ENCODE peak calls at places on chromosomes 11 and 22, in four cellular contexts. One of them, this sample, is unnamed.

GRCh38 chr22:21448627-21449416 is 18.4 kb upstream of the TMEM191C start:
- DNase-seq in ovary: no peak
- DNase-seq in uterus: peak; percentile 6
- DNase-seq in right lobe of liver: no peak
- DNase-seq in this sample: no peak

GRCh38 chr11:120512727-120513435 is 1.3 kb downstream of the GRIK4 start:
- DNase-seq in ovary: no peak
- DNase-seq in uterus: no peak
- DNase-seq in right lobe of liver: no peak
- DNase-seq in this sample: no peak

GRCh38 chr11:74520927-74521665 is 27.6 kb upstream of the LIPT2 start:
- DNase-seq in ovary: no peak
- DNase-seq in uterus: no peak
- DNase-seq in right lobe of liver: peak; percentile 43
- DNase-seq in this sample: no peak

GRCh38 chr11:35515224-35515623 is 10.2 kb downstream of the PAMR1 start:
- DNase-seq in ovary: no peak
- DNase-seq in uterus: peak; percentile 47
- DNase-seq in right lobe of liver: no peak
- DNase-seq in this sample: no peak

GRCh38 chr11:32615422-32615821 is 31.8 kb downstream of the EIF3M start:
- DNase-seq in ovary: no peak
- DNase-seq in uterus: no peak
- DNase-seq in right lobe of liver: no peak
- DNase-seq in this sample: no peak

GRCh38 chr11:1090600-1091331 is 16.1 kb downstream of the MUC2 start:
- DNase-seq in ovary: no peak
- DNase-seq in uterus: no peak
- DNase-seq in right lobe of liver: peak; percentile 3
- DNase-seq in this sample: no peak

GRCh38 chr11:121890377-121890776 is 225.6 kb downstream of the BLID start:
- DNase-seq in ovary: no peak
- DNase-seq in uterus: no peak
- DNase-seq in right lobe of liver: no peak
- DNase-seq in this sample: no peak

GRCh38 chr22:20111689-20112622 is 3.9 kb upstream of the RANBP1 start:
- DNase-seq in ovary: peak; percentile 18
- DNase-seq in uterus: no peak
- DNase-seq in right lobe of liver: peak; percentile 16
- DNase-seq in this sample: no peak

GRCh38 chr11:45265963-45266692 is 20.0 kb downstream of the SYT13 start:
- DNase-seq in ovary: no peak
- DNase-seq in uterus: no peak
- DNase-seq in right lobe of liver: no peak
- DNase-seq in this sample: no peak

GRCh38 chr11:17403977-17404759 is 15.7 kb upstream of the KCNJ11 start:
- DNase-seq in ovary: no peak
- DNase-seq in uterus: no peak
- DNase-seq in right lobe of liver: peak; percentile 14
- DNase-seq in this sample: no peak

GRCh38 chr22:48205790-48206189 is 1443.3 kb downstream of the TBC1D22A start:
- DNase-seq in ovary: no peak
- DNase-seq in uterus: no peak
- DNase-seq in right lobe of liver: no peak
- DNase-seq in this sample: no peak

GRCh38 chr11:128927683-128928336 is 14.9 kb downstream of the TP53AIP1 start:
- DNase-seq in ovary: no peak
- DNase-seq in uterus: no peak
- DNase-seq in right lobe of liver: no peak
- DNase-seq in this sample: no peak

GRCh38 chr11:121104223-121104831 is 3.3 kb downstream of the TECTA start:
- DNase-seq in ovary: peak; percentile 33
- DNase-seq in uterus: peak; percentile 23
- DNase-seq in right lobe of liver: no peak
- DNase-seq in this sample: no peak

GRCh38 chr22:41825376-41825775 is 7.5 kb upstream of the SREBF2 start:
- DNase-seq in ovary: no peak
- DNase-seq in uterus: no peak
- DNase-seq in right lobe of liver: no peak
- DNase-seq in this sample: no peak

GRCh38 chr11:44939673-44940072 is 11.0 kb downstream of the TP53I11 start:
- DNase-seq in ovary: no peak
- DNase-seq in uterus: peak; percentile 43
- DNase-seq in right lobe of liver: no peak
- DNase-seq in this sample: no peak

GRCh38 chr22:37519268-37520195 is at the start of gene CARD10:
- DNase-seq in ovary: no peak
- DNase-seq in uterus: no peak
- DNase-seq in right lobe of liver: peak; percentile 79
- DNase-seq in this sample: no peak

GRCh38 chr11:67254768-67255167 is 11.5 kb upstream of the GRK2 start:
- DNase-seq in ovary: no peak
- DNase-seq in uterus: no peak
- DNase-seq in right lobe of liver: no peak
- DNase-seq in this sample: no peak
- TF ChIP-seq POLR2A in ovary: no peak
- TF ChIP-seq POLR2A in uterus: no peak
- TF ChIP-seq POLR2A in right lobe of liver: no peak
- TF ChIP-seq POLR2A in this sample: no peak

GRCh38 chr11:96112192-96113099 is 188.5 kb upstream of the MTMR2 start:
- DNase-seq in ovary: no peak
- DNase-seq in uterus: no peak
- DNase-seq in right lobe of liver: no peak
- DNase-seq in this sample: no peak

GRCh38 chr11:96116341-96116740 is 192.4 kb upstream of the MTMR2 start:
- DNase-seq in ovary: no peak
- DNase-seq in uterus: no peak
- DNase-seq in right lobe of liver: no peak
- DNase-seq in this sample: no peak

GRCh38 chr11:96111308-96111707 is 187.4 kb upstream of the MTMR2 start:
- DNase-seq in ovary: no peak
- DNase-seq in uterus: no peak
- DNase-seq in right lobe of liver: no peak
- DNase-seq in this sample: no peak

GRCh38 chr11:96113100-96113710 is 189.3 kb upstream of the MTMR2 start:
- DNase-seq in ovary: no peak
- DNase-seq in uterus: no peak
- DNase-seq in right lobe of liver: no peak
- DNase-seq in this sample: no peak

DNA sequence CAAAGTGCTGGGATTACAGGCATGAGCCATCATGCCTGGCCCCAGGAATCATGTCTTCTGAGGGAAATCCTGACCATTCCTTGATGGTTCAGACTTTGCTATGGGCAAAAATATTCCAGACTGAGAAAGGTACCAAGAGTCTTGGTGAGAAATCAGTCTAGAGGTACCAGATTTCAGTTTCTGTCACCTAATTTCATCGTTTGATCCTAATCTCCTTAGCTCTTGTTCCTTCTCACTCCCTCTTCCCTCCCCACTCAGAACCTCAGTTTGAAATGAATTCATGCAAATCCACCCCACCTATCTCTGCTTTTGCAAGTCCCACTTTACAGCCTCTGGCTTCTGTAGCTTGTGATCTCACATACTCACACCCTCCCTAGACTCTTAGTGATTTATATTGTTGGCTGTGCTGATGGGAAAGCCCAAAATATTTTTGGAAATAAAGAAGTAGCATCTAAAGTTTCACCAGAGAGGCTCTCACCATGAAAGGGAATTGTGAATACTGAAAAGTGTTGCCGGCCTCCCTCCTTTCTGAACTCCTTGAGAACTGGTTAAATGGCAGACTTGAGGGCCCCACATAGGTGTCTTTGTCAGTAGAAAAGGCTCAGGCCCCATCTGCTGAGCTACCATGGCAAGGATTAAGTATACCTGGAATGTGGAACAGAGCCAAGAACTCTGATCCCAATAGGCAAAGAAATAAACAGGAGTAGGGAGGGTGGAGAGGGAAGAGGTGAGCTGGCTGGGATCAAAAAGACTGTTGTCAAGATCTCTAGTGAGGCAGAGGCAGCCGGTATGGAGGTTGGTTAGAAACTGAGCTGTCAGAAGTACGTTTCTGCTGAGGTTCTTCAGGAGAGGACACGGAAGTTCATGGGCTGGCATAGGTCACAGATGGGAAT is 190.5 kb upstream of the MTMR2 start:
- DNase-seq in ovary: no peak
- DNase-seq in uterus: peak; percentile 60
- DNase-seq in right lobe of liver: no peak
- DNase-seq in this sample: no peak
- TF ChIP-seq CTCF in ovary: no peak
- TF ChIP-seq CTCF in uterus: no peak
- TF ChIP-seq CTCF in right lobe of liver: no peak
- TF ChIP-seq CTCF in this sample: no peak

GRCh38 chr11:57792870-57793269 is 31.3 kb downstream of the CTNND1 start:
- DNase-seq in ovary: no peak
- DNase-seq in uterus: no peak
- DNase-seq in right lobe of liver: no peak
- DNase-seq in this sample: no peak
- H3K4me3 ChIP-seq in ovary: no peak overlapping the region
- H3K4me3 ChIP-seq in uterus: no peak overlapping the region
- H3K4me3 ChIP-seq in right lobe of liver: no peak overlapping the region
- H3K4me3 ChIP-seq in this sample: no peak overlapping the region

GRCh38 chr11:68135161-68135560 is 14.0 kb upstream of the CHKA start:
- DNase-seq in ovary: no peak
- DNase-seq in uterus: no peak
- DNase-seq in right lobe of liver: no peak
- DNase-seq in this sample: no peak

GRCh38 chr11:68139395-68139794 is 18.2 kb upstream of the CHKA start:
- DNase-seq in ovary: no peak
- DNase-seq in uterus: no peak
- DNase-seq in right lobe of liver: no peak
- DNase-seq in this sample: no peak

GRCh38 chr11:68138256-68138655 is 17.1 kb upstream of the CHKA start:
- DNase-seq in ovary: no peak
- DNase-seq in uterus: no peak
- DNase-seq in right lobe of liver: no peak
- DNase-seq in this sample: no peak

GRCh38 chr11:68136866-68137265 is 15.7 kb upstream of the CHKA start:
- DNase-seq in ovary: no peak
- DNase-seq in uterus: no peak
- DNase-seq in right lobe of liver: no peak
- DNase-seq in this sample: no peak

GRCh38 chr11:68137833-68138232 is 16.6 kb upstream of the CHKA start:
- DNase-seq in ovary: no peak
- DNase-seq in uterus: no peak
- DNase-seq in right lobe of liver: no peak
- DNase-seq in this sample: no peak
- TF ChIP-seq POLR2A in ovary: no peak
- TF ChIP-seq POLR2A in uterus: no peak
- TF ChIP-seq POLR2A in right lobe of liver: no peak
- TF ChIP-seq POLR2A in this sample: no peak

GRCh38 chr11:46565248-46565835 is 28.5 kb downstream of the AMBRA1 start:
- DNase-seq in ovary: no peak
- DNase-seq in uterus: no peak
- DNase-seq in right lobe of liver: no peak
- DNase-seq in this sample: no peak
- TF ChIP-seq CTCF in ovary: no peak
- TF ChIP-seq CTCF in uterus: no peak
- TF ChIP-seq CTCF in right lobe of liver: no peak
- TF ChIP-seq CTCF in this sample: no peak

GRCh38 chr22:36252754-36253522 is at the start of gene APOL1:
- DNase-seq in ovary: peak; percentile 56
- DNase-seq in uterus: peak; percentile 78
- DNase-seq in right lobe of liver: peak; percentile 64
- DNase-seq in this sample: peak; percentile 33
- H3K4me3 ChIP-seq in ovary: peak within 1 kb of the TSS; percentile 52
- H3K4me3 ChIP-seq in uterus: peak within 1 kb of the TSS; percentile 48
- H3K4me3 ChIP-seq in right lobe of liver: peak within 1 kb of the TSS; percentile 76
- H3K4me3 ChIP-seq in this sample: no peak within 1 kb of the TSS

DNA sequence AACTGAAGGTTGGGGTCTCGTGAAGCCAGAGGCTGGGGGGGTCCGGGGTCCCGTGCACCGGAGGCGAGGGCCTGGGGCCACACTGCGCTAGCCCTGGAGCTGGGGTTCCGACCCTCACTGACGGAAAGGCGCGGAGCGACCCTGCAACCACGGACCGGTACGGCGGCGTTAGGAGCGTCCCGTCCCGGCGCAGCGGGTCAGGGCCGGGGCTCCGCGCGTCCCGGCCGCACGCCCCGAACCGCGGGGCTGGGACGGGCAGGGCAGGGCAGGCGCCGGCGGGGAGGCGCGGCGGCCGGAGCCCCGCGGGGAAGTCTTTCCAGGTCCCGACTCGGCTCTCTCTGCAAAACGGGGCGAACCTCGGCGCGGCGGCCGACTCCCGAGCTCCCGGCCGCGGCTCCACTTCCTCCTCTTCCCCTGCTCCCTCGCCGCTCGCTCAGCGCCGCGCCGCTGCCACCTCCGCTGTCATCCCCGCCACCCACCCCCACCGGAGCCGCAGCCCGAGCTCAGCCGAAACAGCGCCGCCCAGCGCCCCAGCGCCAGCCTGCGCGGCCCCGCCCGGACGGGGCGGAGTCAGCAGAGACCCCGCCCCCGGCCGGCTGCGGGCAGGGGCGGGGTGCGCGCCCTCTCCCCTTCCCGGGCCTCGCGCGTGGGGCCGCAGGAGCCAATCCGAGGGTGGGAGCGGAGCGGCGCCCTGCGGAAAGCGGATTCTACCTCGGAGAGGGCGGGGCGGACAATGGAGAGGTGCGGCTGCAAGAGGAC is at the start of gene GDPD5:
- DNase-seq in ovary: peak; percentile 86
- DNase-seq in uterus: peak; percentile 82
- DNase-seq in right lobe of liver: peak; percentile 87
- DNase-seq in this sample: peak; percentile 85
- TF ChIP-seq POLR2A in ovary: no peak
- TF ChIP-seq POLR2A in uterus: peak; percentile 53
- TF ChIP-seq POLR2A in right lobe of liver: peak; percentile 46
- TF ChIP-seq POLR2A in this sample: no peak

GRCh38 chr11:10666976-10667892 is 26.3 kb downstream of the IRAG1 start:
- DNase-seq in ovary: no peak
- DNase-seq in uterus: no peak
- DNase-seq in right lobe of liver: no peak
- DNase-seq in this sample: no peak
- TF ChIP-seq CTCF in ovary: no peak
- TF ChIP-seq CTCF in uterus: no peak
- TF ChIP-seq CTCF in right lobe of liver: no peak
- TF ChIP-seq CTCF in this sample: no peak

DNA sequence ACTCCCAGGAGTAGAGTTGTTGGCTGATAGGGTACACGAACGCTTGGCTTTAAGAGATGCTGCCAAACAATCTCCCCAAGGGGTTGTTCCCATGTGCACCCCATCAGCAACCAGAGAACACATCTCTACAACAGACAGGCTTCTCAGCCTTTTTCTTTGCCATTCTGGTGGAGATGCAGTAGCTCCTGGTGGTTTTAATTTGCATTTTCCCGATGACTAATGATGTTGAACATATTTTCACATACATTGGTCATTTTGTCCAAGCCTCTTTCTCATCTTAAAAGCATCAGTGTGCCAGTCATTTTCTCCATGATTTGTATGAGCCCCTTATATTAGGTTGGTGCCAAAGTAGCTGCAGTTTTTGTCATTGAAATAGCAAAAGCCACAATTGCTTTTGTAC is 21.8 kb downstream of the DHCR7 start:
- DNase-seq in ovary: no peak
- DNase-seq in uterus: no peak
- DNase-seq in right lobe of liver: no peak
- DNase-seq in this sample: no peak
- H3K4me3 ChIP-seq in ovary: no peak overlapping the region
- H3K4me3 ChIP-seq in uterus: no peak overlapping the region
- H3K4me3 ChIP-seq in right lobe of liver: no peak overlapping the region
- H3K4me3 ChIP-seq in this sample: no peak overlapping the region

This sample was measured in adrenal gland.